ENCODE peak calls at places on chromosomes 3 and 15, in eight cellular contexts. One of them, this sample, is unnamed.

GRCh38 chr15:43025150-43025549 is 80.7 kb downstream of the UBR1 start:
- DNase-seq in aorta: no peak
- DNase-seq in IMR-90: no peak
- DNase-seq in transverse colon: no peak
- DNase-seq in cardiac muscle cell: no peak
- DNase-seq in CD8-positive, alpha-beta T cell: no peak
- DNase-seq in lower lobe of right lung: no peak
- DNase-seq in small intestine: no peak
- DNase-seq in this sample: no peak

GRCh38 chr15:61974118-61974517 is 86.1 kb downstream of the VPS13C start:
- DNase-seq in aorta: no peak
- DNase-seq in IMR-90: no peak
- DNase-seq in transverse colon: no peak
- DNase-seq in cardiac muscle cell: no peak
- DNase-seq in CD8-positive, alpha-beta T cell: no peak
- DNase-seq in lower lobe of right lung: no peak
- DNase-seq in small intestine: no peak
- DNase-seq in this sample: no peak

GRCh38 chr3:172575375-172575774 is 52.1 kb upstream of the TNFSF10 start:
- DNase-seq in aorta: no peak
- DNase-seq in IMR-90: no peak
- DNase-seq in transverse colon: no peak
- DNase-seq in cardiac muscle cell: no peak
- DNase-seq in CD8-positive, alpha-beta T cell: no peak
- DNase-seq in lower lobe of right lung: no peak
- DNase-seq in small intestine: no peak
- DNase-seq in this sample: no peak

GRCh38 chr3:197501496-197501878 is 54.3 kb downstream of the BDH1 start:
- DNase-seq in aorta: no peak
- DNase-seq in IMR-90: peak; percentile 31
- DNase-seq in transverse colon: peak; percentile 78
- DNase-seq in cardiac muscle cell: no peak
- DNase-seq in CD8-positive, alpha-beta T cell: no peak
- DNase-seq in lower lobe of right lung: no peak
- DNase-seq in small intestine: peak; percentile 77
- DNase-seq in this sample: no peak

GRCh38 chr3:127077506-127078064 is 94.7 kb downstream of the PLXNA1 start:
- DNase-seq in aorta: no peak
- DNase-seq in IMR-90: no peak
- DNase-seq in transverse colon: no peak
- DNase-seq in cardiac muscle cell: no peak
- DNase-seq in CD8-positive, alpha-beta T cell: no peak
- DNase-seq in lower lobe of right lung: peak; percentile 24
- DNase-seq in small intestine: no peak
- DNase-seq in this sample: no peak

GRCh38 chr3:159074756-159075155 is 272.9 kb downstream of the MFSD1 start:
- DNase-seq in aorta: no peak
- DNase-seq in IMR-90: no peak
- DNase-seq in transverse colon: no peak
- DNase-seq in cardiac muscle cell: no peak
- DNase-seq in CD8-positive, alpha-beta T cell: no peak
- DNase-seq in lower lobe of right lung: no peak
- DNase-seq in small intestine: no peak
- DNase-seq in this sample: no peak

GRCh38 chr15:85407421-85408269 is 27.2 kb downstream of the AKAP13 start:
- DNase-seq in aorta: no peak
- DNase-seq in IMR-90: peak; percentile 90
- DNase-seq in transverse colon: no peak
- DNase-seq in cardiac muscle cell: no peak
- DNase-seq in CD8-positive, alpha-beta T cell: no peak
- DNase-seq in lower lobe of right lung: no peak
- DNase-seq in small intestine: no peak
- DNase-seq in this sample: peak; percentile 43

GRCh38 chr3:105620236-105620635 is 248.6 kb downstream of the CBLB start:
- DNase-seq in aorta: no peak
- DNase-seq in IMR-90: no peak
- DNase-seq in transverse colon: no peak
- DNase-seq in cardiac muscle cell: no peak
- DNase-seq in CD8-positive, alpha-beta T cell: no peak
- DNase-seq in lower lobe of right lung: no peak
- DNase-seq in small intestine: no peak
- DNase-seq in this sample: no peak

GRCh38 chr3:16456784-16457415 is 56.6 kb downstream of the RFTN1 start:
- DNase-seq in aorta: no peak
- DNase-seq in IMR-90: peak; percentile 93
- DNase-seq in transverse colon: peak; percentile 11
- DNase-seq in cardiac muscle cell: no peak
- DNase-seq in CD8-positive, alpha-beta T cell: peak; percentile 52
- DNase-seq in lower lobe of right lung: no peak
- DNase-seq in small intestine: no peak
- DNase-seq in this sample: peak; percentile 57

GRCh38 chr3:61612211-61612995 is 51.0 kb downstream of the PTPRG start:
- DNase-seq in aorta: no peak
- DNase-seq in IMR-90: peak; percentile 43
- DNase-seq in transverse colon: no peak
- DNase-seq in cardiac muscle cell: no peak
- DNase-seq in CD8-positive, alpha-beta T cell: no peak
- DNase-seq in lower lobe of right lung: no peak
- DNase-seq in small intestine: no peak
- DNase-seq in this sample: no peak

DNA sequence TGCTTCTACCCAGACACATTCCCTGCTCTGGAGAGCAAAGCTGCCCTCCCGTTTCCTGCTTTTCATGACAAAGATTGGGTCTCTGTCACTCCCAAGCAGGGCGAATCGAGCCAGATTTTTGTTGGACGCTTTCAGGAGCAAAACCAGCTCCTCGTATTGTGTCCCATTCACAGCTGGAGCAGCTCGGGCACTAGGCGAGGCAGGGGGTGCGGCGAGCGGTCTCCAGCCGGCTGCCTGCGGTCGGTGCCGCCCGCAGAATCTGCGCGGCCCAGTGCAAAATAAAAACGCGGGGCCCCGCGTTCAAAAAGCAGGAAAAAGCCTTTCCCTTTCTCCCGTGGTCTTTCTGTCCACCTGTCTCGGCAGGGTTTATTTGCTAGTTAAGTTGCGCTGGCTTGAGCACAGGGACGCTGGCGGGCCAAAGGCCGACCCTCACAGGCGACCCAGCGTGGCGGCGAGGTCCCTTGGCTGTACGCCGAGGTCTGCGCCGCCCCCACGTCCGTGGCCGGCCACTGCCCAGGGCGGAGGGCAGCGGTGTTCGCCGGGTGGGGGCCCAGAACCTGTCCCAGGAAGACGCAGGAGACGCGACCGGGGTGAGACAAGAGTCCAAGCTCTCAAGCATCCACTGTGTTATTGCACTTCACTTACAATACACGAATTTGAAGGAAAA is 71.2 kb downstream of the CYP19A1 start:
- DNase-seq in aorta: no peak
- DNase-seq in IMR-90: no peak
- DNase-seq in transverse colon: no peak
- DNase-seq in cardiac muscle cell: peak; percentile 38
- DNase-seq in CD8-positive, alpha-beta T cell: no peak
- DNase-seq in lower lobe of right lung: no peak
- DNase-seq in small intestine: no peak
- DNase-seq in this sample: no peak
- H3K4me3 ChIP-seq in aorta: peak overlapping the region; percentile 58
- H3K4me3 ChIP-seq in IMR-90: peak overlapping the region; percentile 6
- H3K4me3 ChIP-seq in transverse colon: peak overlapping the region; percentile 7
- H3K4me3 ChIP-seq in cardiac muscle cell: peak overlapping the region; percentile 31
- H3K4me3 ChIP-seq in CD8-positive, alpha-beta T cell: no peak overlapping the region
- H3K4me3 ChIP-seq in lower lobe of right lung: peak overlapping the region; percentile 46
- H3K4me3 ChIP-seq in small intestine: no peak overlapping the region
- H3K4me3 ChIP-seq in this sample: peak overlapping the region; percentile 42

GRCh38 chr3:46030626-46031025 is 3.3 kb upstream of the XCR1 start:
- DNase-seq in aorta: no peak
- DNase-seq in IMR-90: no peak
- DNase-seq in transverse colon: no peak
- DNase-seq in cardiac muscle cell: no peak
- DNase-seq in CD8-positive, alpha-beta T cell: no peak
- DNase-seq in lower lobe of right lung: no peak
- DNase-seq in small intestine: no peak
- DNase-seq in this sample: no peak

GRCh38 chr3:46031269-46031668 is 4.0 kb upstream of the XCR1 start:
- DNase-seq in aorta: no peak
- DNase-seq in IMR-90: no peak
- DNase-seq in transverse colon: no peak
- DNase-seq in cardiac muscle cell: no peak
- DNase-seq in CD8-positive, alpha-beta T cell: no peak
- DNase-seq in lower lobe of right lung: no peak
- DNase-seq in small intestine: no peak
- DNase-seq in this sample: no peak

GRCh38 chr3:46031747-46032146 is 4.5 kb upstream of the XCR1 start:
- DNase-seq in aorta: no peak
- DNase-seq in IMR-90: no peak
- DNase-seq in transverse colon: no peak
- DNase-seq in cardiac muscle cell: no peak
- DNase-seq in CD8-positive, alpha-beta T cell: no peak
- DNase-seq in lower lobe of right lung: no peak
- DNase-seq in small intestine: no peak
- DNase-seq in this sample: no peak

GRCh38 chr3:46027736-46028397 is 584 bp upstream of the XCR1 start:
- DNase-seq in aorta: no peak
- DNase-seq in IMR-90: no peak
- DNase-seq in transverse colon: no peak
- DNase-seq in cardiac muscle cell: no peak
- DNase-seq in CD8-positive, alpha-beta T cell: no peak
- DNase-seq in lower lobe of right lung: no peak
- DNase-seq in small intestine: no peak
- DNase-seq in this sample: no peak

GRCh38 chr3:46029953-46030543 is 2.8 kb upstream of the XCR1 start:
- DNase-seq in aorta: no peak
- DNase-seq in IMR-90: no peak
- DNase-seq in transverse colon: no peak
- DNase-seq in cardiac muscle cell: no peak
- DNase-seq in CD8-positive, alpha-beta T cell: no peak
- DNase-seq in lower lobe of right lung: no peak
- DNase-seq in small intestine: no peak
- DNase-seq in this sample: no peak
- H3K9me3 ChIP-seq in aorta: peaks cover 2% of the 10 kb centered on the region
- H3K9me3 ChIP-seq in IMR-90: peaks cover 9% of the 10 kb centered on the region
- H3K9me3 ChIP-seq in transverse colon: peaks cover 5% of the 10 kb centered on the region
- H3K9me3 ChIP-seq in cardiac muscle cell: no peaks in the 10 kb centered on the region
- H3K9me3 ChIP-seq in CD8-positive, alpha-beta T cell: no peaks in the 10 kb centered on the region
- H3K9me3 ChIP-seq in lower lobe of right lung: peaks cover 8% of the 10 kb centered on the region
- H3K9me3 ChIP-seq in small intestine: no peaks in the 10 kb centered on the region
- H3K9me3 ChIP-seq in this sample: no peaks in the 10 kb centered on the region

GRCh38 chr3:156682963-156683362 is 8.6 kb downstream of the TIPARP start:
- DNase-seq in aorta: no peak
- DNase-seq in IMR-90: no peak
- DNase-seq in transverse colon: no peak
- DNase-seq in cardiac muscle cell: no peak
- DNase-seq in CD8-positive, alpha-beta T cell: no peak
- DNase-seq in lower lobe of right lung: no peak
- DNase-seq in small intestine: no peak
- DNase-seq in this sample: no peak
- H3K4me1 ChIP-seq in aorta: peaks cover 3% of the 10 kb centered on the region
- H3K4me1 ChIP-seq in IMR-90: peaks cover 21% of the 10 kb centered on the region
- H3K4me1 ChIP-seq in transverse colon: peaks cover 51% of the 10 kb centered on the region
- H3K4me1 ChIP-seq in cardiac muscle cell: peaks cover 97% of the 10 kb centered on the region
- H3K4me1 ChIP-seq in CD8-positive, alpha-beta T cell: peaks cover 57% of the 10 kb centered on the region
- H3K4me1 ChIP-seq in lower lobe of right lung: peaks cover 98% of the 10 kb centered on the region
- H3K4me1 ChIP-seq in small intestine: peaks cover 22% of the 10 kb centered on the region
- H3K4me1 ChIP-seq in this sample: peaks cover 100% of the 10 kb centered on the region

GRCh38 chr3:71061037-71061436 is 522.5 kb downstream of the FOXP1 start:
- DNase-seq in aorta: no peak
- DNase-seq in IMR-90: no peak
- DNase-seq in transverse colon: no peak
- DNase-seq in cardiac muscle cell: no peak
- DNase-seq in CD8-positive, alpha-beta T cell: no peak
- DNase-seq in lower lobe of right lung: no peak
- DNase-seq in small intestine: no peak
- DNase-seq in this sample: no peak
- H3K4me3 ChIP-seq in aorta: peak overlapping the region; percentile 16
- H3K4me3 ChIP-seq in IMR-90: no peak overlapping the region
- H3K4me3 ChIP-seq in transverse colon: no peak overlapping the region
- H3K4me3 ChIP-seq in cardiac muscle cell: peak overlapping the region; percentile 83
- H3K4me3 ChIP-seq in CD8-positive, alpha-beta T cell: peak overlapping the region; percentile 10
- H3K4me3 ChIP-seq in lower lobe of right lung: peak overlapping the region; percentile 65
- H3K4me3 ChIP-seq in small intestine: no peak overlapping the region
- H3K4me3 ChIP-seq in this sample: no peak overlapping the region

GRCh38 chr3:54905230-54905888 is 22.5 kb downstream of the LRTM1 start:
- DNase-seq in aorta: no peak
- DNase-seq in IMR-90: peak; percentile 55
- DNase-seq in transverse colon: no peak
- DNase-seq in cardiac muscle cell: no peak
- DNase-seq in CD8-positive, alpha-beta T cell: no peak
- DNase-seq in lower lobe of right lung: no peak
- DNase-seq in small intestine: no peak
- DNase-seq in this sample: no peak
- H3K9me3 ChIP-seq in aorta: no peaks in the 10 kb centered on the region
- H3K9me3 ChIP-seq in IMR-90: no peaks in the 10 kb centered on the region
- H3K9me3 ChIP-seq in transverse colon: no peaks in the 10 kb centered on the region
- H3K9me3 ChIP-seq in cardiac muscle cell: no peaks in the 10 kb centered on the region
- H3K9me3 ChIP-seq in CD8-positive, alpha-beta T cell: no peaks in the 10 kb centered on the region
- H3K9me3 ChIP-seq in lower lobe of right lung: no peaks in the 10 kb centered on the region
- H3K9me3 ChIP-seq in small intestine: no peaks in the 10 kb centered on the region
- H3K9me3 ChIP-seq in this sample: no peaks in the 10 kb centered on the region

DNA sequence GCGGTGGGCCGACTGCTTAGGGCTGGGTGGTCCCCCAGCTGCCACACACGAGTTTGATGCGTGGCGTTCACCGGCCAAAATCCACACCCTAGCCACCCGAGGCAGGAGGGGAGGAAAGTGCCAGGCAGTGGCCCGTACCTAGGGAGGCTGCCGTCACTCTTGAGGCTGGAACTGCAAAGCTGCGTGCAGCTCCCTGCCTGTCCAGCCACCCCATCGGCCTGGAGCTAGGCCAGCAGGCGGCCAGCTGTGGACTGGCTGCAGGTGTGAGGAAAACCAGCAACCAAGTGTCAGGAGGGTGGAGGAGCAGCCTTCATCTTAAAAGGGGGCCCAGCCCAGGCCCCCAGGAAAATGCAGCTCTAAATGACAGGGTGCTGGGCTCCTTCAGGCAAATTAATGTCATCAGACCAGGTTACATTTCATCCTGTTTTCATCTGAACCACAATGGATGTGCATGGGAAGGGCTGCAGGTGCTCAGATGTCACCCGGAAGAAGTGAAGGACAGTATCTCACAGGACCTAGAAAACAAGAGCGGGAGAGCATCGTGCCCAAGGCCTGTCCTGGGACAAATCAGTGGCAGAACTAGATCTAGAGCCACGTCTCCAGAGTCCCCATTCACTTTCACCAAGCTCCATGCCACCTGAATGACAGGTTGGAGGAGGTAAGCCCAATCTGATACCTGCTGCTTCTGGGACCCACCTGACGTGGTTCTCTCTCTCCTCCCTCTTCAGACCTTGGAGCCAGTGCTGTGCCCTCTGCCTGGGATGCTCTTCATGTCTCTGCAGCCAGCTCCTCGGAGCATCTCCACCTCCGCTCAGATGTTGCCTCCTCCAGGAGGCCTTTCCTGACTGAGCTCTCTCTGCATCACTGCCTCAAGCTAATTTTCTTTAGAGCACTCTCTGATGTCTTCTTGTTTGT is 77.5 kb downstream of the CPN2 start:
- DNase-seq in aorta: peak; percentile 57
- DNase-seq in IMR-90: no peak
- DNase-seq in transverse colon: no peak
- DNase-seq in cardiac muscle cell: no peak
- DNase-seq in CD8-positive, alpha-beta T cell: no peak
- DNase-seq in lower lobe of right lung: peak; percentile 42
- DNase-seq in small intestine: no peak
- DNase-seq in this sample: no peak
- H3K4me1 ChIP-seq in aorta: peaks cover 4% of the 10 kb centered on the region
- H3K4me1 ChIP-seq in IMR-90: peaks cover 10% of the 10 kb centered on the region
- H3K4me1 ChIP-seq in transverse colon: peaks cover 37% of the 10 kb centered on the region
- H3K4me1 ChIP-seq in cardiac muscle cell: peaks cover 8% of the 10 kb centered on the region
- H3K4me1 ChIP-seq in CD8-positive, alpha-beta T cell: no peaks in the 10 kb centered on the region
- H3K4me1 ChIP-seq in lower lobe of right lung: peaks cover 53% of the 10 kb centered on the region
- H3K4me1 ChIP-seq in small intestine: no peaks in the 10 kb centered on the region
- H3K4me1 ChIP-seq in this sample: peaks cover 30% of the 10 kb centered on the region

This sample was measured in left lung.